ENCODE peak calls at places on chromosomes 7 and 10, in five cellular contexts. F is DMS79; A is GM10248; U is CD4-positive, alpha-beta memory T cell; O is AG04449. M is an unnamed sample.

GRCh38 chr10:94608530-94608929 is 62.9 kb downstream of the HELLS start:
- DNase-seq in U (no peak), A (no peak), F (no peak), O (no peak), M (no peak)

GRCh38 chr7:121578669-121579068 is 182.6 kb upstream of the FAM3C start:
- DNase-seq in U (no peak), F (no peak), O (no peak), A (no peak), M (no peak)

GRCh38 chr7:123724725-123725381 is 23.9 kb downstream of the WASL start:
- DNase-seq in F (no peak), O (no peak), A (no peak), U (no peak), M (no peak)

GRCh38 chr7:105097619-105098018 is 83.6 kb downstream of the KMT2E start:
- DNase-seq in U (no peak), O (peak), A (no peak), F (no peak), M (no peak)

GRCh38 chr10:35640951-35641429 is 1.1 kb downstream of the FZD8 start:
- DNase-seq in A (peak), F (peak), O (peak), U (peak), M (no peak)

GRCh38 chr7:127632276-127632910 is 14.5 kb upstream of the PAX4 start:
- DNase-seq in U (no peak), F (no peak), A (no peak), O (peak), M (no peak)

GRCh38 chr7:75945297-75946168 is 30.6 kb downstream of the POR start:
- DNase-seq in O (no peak), U (no peak), F (peak), A (no peak), M (no peak)

GRCh38 chr7:77353911-77354310 is 62.2 kb downstream of the GSAP start:
- DNase-seq in U (no peak), O (no peak), A (no peak), F (no peak), M (no peak)

GRCh38 chr7:23346316-23346715 is 47.2 kb downstream of the MALSU1 start:
- DNase-seq in U (no peak), F (no peak), A (peak), O (no peak), M (no peak)

GRCh38 chr10:102449321-102450123 is 1.8 kb downstream of the C10orf95 start:
- DNase-seq in U (peak), F (peak), A (peak), O (no peak), M (peak)

GRCh38 chr7:2116086-2116810 is 116.5 kb downstream of the MAD1L1 start:
- DNase-seq in U (no peak), O (no peak), F (peak), A (no peak), M (no peak)

GRCh38 chr7:5677538-5678294 is 103.7 kb downstream of the RNF216 start:
- DNase-seq in A (peak), F (no peak), O (no peak), U (no peak), M (no peak)

GRCh38 chr10:113529575-113529974 is 23.3 kb upstream of the HABP2 start:
- DNase-seq in O (no peak), F (no peak), A (no peak), U (no peak), M (no peak)

GRCh38 chr10:111648046-111648445 is 535.5 kb downstream of the GPAM start:
- DNase-seq in O (peak), F (no peak), A (no peak), U (no peak), M (no peak)

GRCh38 chr10:110641256-110641655 is 2.9 kb upstream of the RBM20 start:
- DNase-seq in O (no peak), U (peak), A (no peak), F (no peak), M (no peak)

GRCh38 chr10:71344916-71345557 is 26.0 kb downstream of the SLC29A3 start:
- DNase-seq in A (no peak), O (no peak), F (no peak), U (no peak), M (no peak)

GRCh38 chr7:143040209-143040710 is 11.9 kb upstream of the OR6V1 start:
- DNase-seq in U (no peak), O (no peak), F (no peak), A (no peak), M (no peak)

GRCh38 chr10:110525349-110526260 is 27.9 kb downstream of the DUSP5 start:
- DNase-seq in F (no peak), A (no peak), U (no peak), O (no peak), M (no peak)